ENCODE peak calls at places on chromosomes 7 and 10, in seven cellular contexts. O is SJSA1; V is lung; I is PC-3; X is lower lobe of right lung; J is BJ; P is CD4-positive, alpha-beta T cell. B is an unnamed sample. For H3K27me3, the result is how much of the 10 kb centered on the place peaks cover.

GRCh38 chr10:34305189-34305588 is 509.9 kb downstream of the PARD3 start:
- DNase-seq in O (no peak), V (peak), I (peak), X (peak), J (no peak), P (no peak), B (no peak)

GRCh38 chr10:86671419-86671818 is 3.1 kb downstream of the LDB3 start:
- DNase-seq in O (no peak), V (no peak), I (peak), X (no peak), J (no peak), P (no peak), B (no peak)

GRCh38 chr10:34213193-34213804 is 601.8 kb downstream of the PARD3 start:
- DNase-seq in O (no peak), V (no peak), I (no peak), X (no peak), J (no peak), P (no peak), B (no peak)

GRCh38 chr7:14759785-14760184 is 142.8 kb downstream of the DGKB start:
- DNase-seq in O (no peak), V (no peak), I (peak), X (no peak), J (no peak), P (no peak), B (no peak)

GRCh38 chr10:91683976-91684375 is 51.1 kb upstream of the PPP1R3C start:
- DNase-seq in O (peak), V (no peak), I (peak), X (no peak), J (peak), P (no peak), B (peak)

GRCh38 chr10:43233601-43234430 is 33.0 kb downstream of the RASGEF1A start:
- DNase-seq in O (peak), V (no peak), I (no peak), X (peak), J (no peak), P (peak), B (no peak)

GRCh38 chr10:124678566-124679240 is 65.5 kb downstream of the FAM53B start:
- DNase-seq in O (no peak), V (no peak), I (no peak), X (peak), J (no peak), P (peak), B (no peak)

GRCh38 chr10:29386347-29386999 is 97.6 kb downstream of the LYZL1 start:
- DNase-seq in O (no peak), V (no peak), I (peak), X (no peak), J (no peak), P (no peak), B (no peak)

GRCh38 chr10:58963101-58963534 is 213.3 kb upstream of the PHYHIPL start:
- DNase-seq in O (no peak), V (no peak), I (peak), X (no peak), J (no peak), P (no peak), B (no peak)

GRCh38 chr10:46255696-46256355 is 31.0 kb upstream of the ANTXRL start:
- DNase-seq in O (peak), V (peak), I (peak), X (peak), J (no peak), P (peak), B (peak)

GRCh38 chr7:2761131-2761624 is 73.2 kb downstream of the AMZ1 start:
- DNase-seq in O (no peak), V (no peak), I (no peak), X (no peak), J (no peak), P (no peak), B (no peak)

DNA sequence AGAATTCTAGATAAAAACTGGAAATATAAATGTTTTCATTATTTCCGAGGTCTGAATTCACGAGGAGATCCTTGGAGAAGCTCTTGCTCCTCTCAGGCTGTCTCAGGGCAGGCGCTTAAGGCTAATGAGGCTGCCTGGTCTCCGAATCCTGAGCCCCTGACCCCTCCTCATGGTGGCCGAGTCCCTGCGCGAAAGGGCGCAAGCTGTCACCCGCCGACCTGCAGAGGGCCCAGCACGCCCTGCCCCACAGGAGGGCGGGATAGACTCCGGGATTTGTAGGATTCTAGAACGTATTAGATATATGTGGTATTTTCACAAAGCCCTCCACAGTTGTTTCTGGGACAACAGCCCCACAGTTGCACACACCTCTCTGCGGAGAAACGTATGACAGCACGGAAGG is 284.1 kb downstream of the ABCA13 start:
- DNase-seq in O (no peak), V (no peak), I (no peak), X (no peak), J (no peak), P (no peak), B (no peak)
- H3K27me3 ChIP-seq in O (under half), V (under half), I (under half), X (under half), J (under half), P (under half), B (under half)

DNA sequence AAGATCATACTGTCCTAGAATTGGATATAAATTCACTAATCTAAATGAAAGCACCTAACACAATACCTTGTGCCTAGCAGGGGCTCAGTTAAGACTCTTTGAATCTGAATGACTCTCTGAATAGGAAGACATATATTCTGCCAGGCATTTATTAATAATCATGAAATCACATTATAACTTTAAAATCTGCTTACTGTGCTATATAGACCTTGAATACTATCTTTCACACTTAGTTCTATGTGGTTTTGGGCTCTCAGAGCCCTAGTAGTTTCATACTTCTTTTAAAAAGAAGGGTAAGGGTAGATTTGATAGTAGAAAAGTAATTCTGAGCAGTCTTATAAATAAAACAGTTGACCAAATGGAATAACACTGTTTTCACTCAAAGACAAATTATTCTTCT is 10.2 kb downstream of the UBN2 start:
- DNase-seq in O (no peak), V (no peak), I (no peak), X (no peak), J (no peak), P (no peak), B (no peak)
- H3K27me3 ChIP-seq in O (under half), V (under half), I (under half), X (under half), J (under half), P (under half), B (under half)

DNA sequence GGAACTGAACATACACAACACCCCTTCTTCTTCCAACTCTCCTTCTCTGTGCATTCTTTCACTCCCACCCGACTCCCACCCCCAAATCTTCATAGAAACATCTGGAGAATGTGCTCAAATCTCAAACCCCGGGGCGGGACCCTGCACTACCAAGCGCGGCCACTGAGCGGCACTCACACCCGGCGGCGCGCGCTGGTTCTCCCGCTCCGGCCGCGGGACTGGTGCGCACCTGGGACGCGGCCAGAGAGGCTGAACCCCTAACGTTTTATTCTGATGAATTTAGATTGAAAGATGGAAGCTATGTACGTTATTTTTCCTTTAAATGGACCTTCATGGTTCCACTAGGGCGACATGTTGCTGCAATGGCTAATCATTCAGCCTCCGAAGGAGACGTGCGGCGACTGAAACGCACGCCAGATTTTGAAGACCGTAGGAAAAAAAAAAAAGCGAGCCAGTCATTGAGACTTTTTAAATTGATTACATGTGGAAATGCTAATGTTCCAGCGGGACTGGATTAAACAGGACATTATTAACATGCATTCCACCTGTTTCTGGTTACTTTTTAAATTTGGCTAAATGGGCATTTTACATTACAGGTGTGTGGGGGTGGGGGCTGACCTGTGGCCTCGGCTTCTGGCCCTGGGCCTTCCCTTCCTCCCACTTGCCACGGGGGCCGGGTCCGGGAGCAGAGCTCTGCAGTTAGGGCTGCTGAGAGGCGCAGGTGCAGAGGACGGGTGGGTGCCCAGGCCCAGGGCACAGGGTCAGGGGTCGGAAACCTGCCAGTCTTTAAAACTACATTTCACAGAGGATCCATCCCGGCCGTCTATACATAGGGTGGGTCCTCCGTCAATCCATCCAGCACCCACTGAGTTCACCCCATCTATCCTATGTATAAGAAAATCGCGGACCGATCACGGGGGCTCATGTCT is 106.8 kb upstream of the INSIG1 start:
- DNase-seq in O (no peak), V (peak), I (peak), X (peak), J (no peak), P (peak), B (peak)
- H3K27me3 ChIP-seq in O (under half), V (under half), I (under half), X (under half), J (under half), P (under half), B (under half)

DNA sequence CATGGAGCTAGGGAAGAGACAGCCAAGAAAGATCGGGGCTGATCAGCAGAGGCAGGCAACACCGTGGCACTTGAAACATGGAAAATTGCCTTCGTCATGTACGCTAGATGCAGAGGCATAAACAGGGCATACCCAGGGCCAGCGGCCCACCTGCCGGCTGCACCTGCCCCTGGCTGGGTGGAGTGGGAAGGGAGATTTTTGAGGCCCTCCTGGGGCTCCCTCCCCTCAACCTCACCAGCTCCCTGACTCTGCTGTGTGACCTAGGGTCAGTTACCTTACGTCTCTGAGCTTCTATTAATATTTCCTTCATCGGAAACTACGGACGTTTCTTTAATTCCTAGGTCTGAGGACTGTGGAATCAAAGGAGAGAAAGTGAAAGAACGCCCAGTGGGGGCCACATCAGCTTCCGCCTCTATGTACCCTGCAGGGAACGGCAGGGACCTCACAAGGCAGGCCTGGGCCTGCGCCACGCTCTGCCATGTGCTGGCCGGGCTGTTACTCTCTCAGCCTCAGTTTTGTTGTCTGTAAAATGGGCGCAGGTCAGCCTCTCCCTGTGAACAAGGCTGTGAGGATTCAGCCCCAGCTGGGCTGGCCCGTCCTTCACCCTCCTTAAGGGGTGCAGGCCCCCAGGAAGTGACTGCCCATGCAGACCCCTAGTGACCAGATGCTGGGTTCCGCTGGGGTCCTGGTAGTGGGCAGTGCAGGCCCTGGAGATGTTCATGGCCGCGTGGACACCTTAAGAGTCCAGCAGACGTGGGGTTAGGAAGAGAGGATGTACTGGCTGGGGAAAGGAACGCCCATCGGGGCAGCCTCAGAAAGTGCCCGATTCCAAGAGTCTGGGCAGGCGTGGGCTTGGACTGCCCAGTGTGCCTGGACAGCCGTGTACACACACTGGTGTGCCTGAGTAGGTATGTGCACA is 22.7 kb downstream of the ELFN1 start:
- DNase-seq in O (peak), V (no peak), I (no peak), X (peak), J (no peak), P (peak), B (no peak)
- H3K27me3 ChIP-seq in O (under half), V (under half), I (half or more), X (under half), J (under half), P (under half), B (under half)

B was measured in MG63.